ENCODE peak calls at places on chromosomes 13 and 19, in seven cellular contexts. H, S, Q, P, U, J and X are unnamed samples.

GRCh38 chr19:2034729-2035589 is 16.1 kb downstream of the MKNK2 start:
- DNase-seq in H (peak), S (peak), Q (no peak), P (peak), U (peak), J (no peak), X (peak)

GRCh38 chr19:37519890-37520289 is 13.2 kb downstream of the ZNF793 start:
- DNase-seq in H (no peak), S (no peak), Q (peak), P (no peak), U (no peak), J (no peak), X (no peak)

GRCh38 chr19:23823952-23824389 is 65.3 kb upstream of the ZNF681 start:
- DNase-seq in H (peak), S (no peak), Q (no peak), P (no peak), U (no peak), J (no peak), X (peak)

GRCh38 chr19:925087-925911 is 536 bp upstream of the ARID3A start:
- DNase-seq in H (peak), S (peak), Q (peak), P (peak), U (peak), J (peak), X (peak)

GRCh38 chr13:113769881-113770280 is 10.9 kb downstream of the TMEM255B start:
- DNase-seq in H (no peak), S (no peak), Q (no peak), P (no peak), U (no peak), J (no peak), X (no peak)

GRCh38 chr19:45782820-45783785 is 813 bp upstream of the DMPK start:
- DNase-seq in H (no peak), S (no peak), Q (peak), P (no peak), U (no peak), J (no peak), X (no peak)

GRCh38 chr13:101390461-101390860 is 25.8 kb downstream of the NALCN start:
- DNase-seq in H (no peak), S (no peak), Q (no peak), P (no peak), U (no peak), J (no peak), X (no peak)

GRCh38 chr13:91776650-91777193 is 378.3 kb downstream of the GPC5 start:
- DNase-seq in H (no peak), S (no peak), Q (no peak), P (no peak), U (no peak), J (no peak), X (no peak)

GRCh38 chr19:55284405-55285058 is 735 bp downstream of the BRSK1 start:
- DNase-seq in H (no peak), S (no peak), Q (no peak), P (no peak), U (no peak), J (peak), X (no peak)